ENCODE peak calls at places on chromosomes 16 and 17, in ten cellular contexts. M is A549, C is IMR-90, W is HCT116, Q is gastrocnemius medialis, H is endothelial cell of umbilical vein, T is thyroid gland, Y is uterus, S is esophagus squamous epithelium, R is tibial nerve. N is an unnamed sample.
A peak's percentile ranks its signal among the peaks of the same experiment; 100 is the strongest.

GRCh38 chr16:86914850-86915717 is 336.7 kb downstream of the FOXL1 start:
- DNase-seq in M (no peak), C (peak; percentile 27), W (no peak), Q (no peak), H (peak; percentile 88), T (no peak), Y (no peak), S (no peak), R (no peak), N (no peak)

GRCh38 chr16:56781565-56781964 is 51.6 kb downstream of the NUP93 start:
- DNase-seq in M (no peak), C (no peak), W (no peak), Q (no peak), H (no peak), T (no peak), Y (no peak), S (no peak), R (no peak), N (no peak)

GRCh38 chr17:34423978-34424813 is 61.2 kb upstream of the CCL1 start:
- DNase-seq in M (no peak), C (no peak), W (no peak), Q (no peak), H (no peak), T (no peak), Y (no peak), S (no peak), R (no peak), N (no peak)

GRCh38 chr17:7740481-7741001 is 23.0 kb downstream of the DNAH2 start:
- DNase-seq in M (no peak), C (no peak), W (no peak), Q (no peak), H (no peak), T (no peak), Y (no peak), S (no peak), R (no peak), N (no peak)

GRCh38 chr17:69339937-69340336 is 13.0 kb upstream of the ABCA5 start:
- DNase-seq in M (no peak), C (no peak), W (no peak), Q (peak; percentile 56), H (no peak), T (no peak), Y (no peak), S (no peak), R (no peak), N (no peak)

GRCh38 chr17:40832840-40833239 is 10.4 kb upstream of the KRT10 start:
- DNase-seq in M (no peak), C (no peak), W (no peak), Q (no peak), H (no peak), T (no peak), Y (no peak), S (no peak), R (no peak), N (no peak)

GRCh38 chr17:73043686-73044581 is 48.6 kb downstream of the SLC39A11 start:
- DNase-seq in M (no peak), C (peak; percentile 87), W (no peak), Q (no peak), H (no peak), T (no peak), Y (no peak), S (no peak), R (no peak), N (no peak)

GRCh38 chr17:39963826-39964225 is 1.0 kb downstream of the GSDMA start:
- DNase-seq in M (no peak), C (no peak), W (no peak), Q (no peak), H (no peak), T (no peak), Y (no peak), S (no peak), R (no peak), N (no peak)

GRCh38 chr17:45936610-45937009 is 42.3 kb downstream of the MAPT start:
- DNase-seq in M (no peak), C (no peak), W (no peak), Q (peak; percentile 46), H (no peak), T (no peak), Y (no peak), S (no peak), R (no peak), N (no peak)

GRCh38 chr16:14013571-14014283 is 57.4 kb upstream of the MRTFB start:
- DNase-seq in M (peak; percentile 72), C (peak; percentile 93), W (no peak), Q (peak; percentile 38), H (peak; percentile 17), T (peak; percentile 66), Y (peak; percentile 49), S (no peak), R (peak; percentile 70), N (no peak)

GRCh38 chr16:70589998-70590471 is 56.3 kb upstream of the IL34 start:
- DNase-seq in M (peak; percentile 57), C (peak; percentile 85), W (no peak), Q (no peak), H (peak; percentile 19), T (no peak), Y (peak; percentile 64), S (no peak), R (peak; percentile 22), N (peak; percentile 46)

GRCh38 chr17:18319604-18320256 is 4.6 kb downstream of the SMCR8 start:
- DNase-seq in M (peak; percentile 37), C (peak; percentile 68), W (no peak), Q (no peak), H (peak; percentile 37), T (no peak), Y (no peak), S (no peak), R (no peak), N (no peak)
- H3K4me3 ChIP-seq in M (no peak overlapping the region), C (no peak overlapping the region), W (no peak overlapping the region), Q (no peak overlapping the region), H (no peak overlapping the region), T (no peak overlapping the region), Y (no peak overlapping the region), S (no peak overlapping the region), R (no peak overlapping the region), N (no peak overlapping the region)

GRCh38 chr17:17849147-17849820 is 12.5 kb upstream of the SREBF1 start:
- DNase-seq in M (no peak), C (no peak), W (no peak), Q (peak; percentile 74), H (no peak), T (peak; percentile 70), Y (peak; percentile 54), S (no peak), R (peak; percentile 54), N (peak; percentile 54)
- TF ChIP-seq POLR2A in M (no peak), C (no peak), W (no peak), Q (no peak), H (no peak), T (no peak), Y (no peak), S (no peak), R (peak; percentile 32), N (no peak)

GRCh38 chr17:71735893-71736292 is 384.9 kb upstream of the SOX9 start:
- DNase-seq in M (no peak), C (no peak), W (no peak), Q (no peak), H (no peak), T (no peak), Y (no peak), S (no peak), R (no peak), N (no peak)
- H3K27ac ChIP-seq in M (no peak overlapping the region), C (no peak overlapping the region), W (no peak overlapping the region), Q (no peak overlapping the region), H (no peak overlapping the region), T (no peak overlapping the region), Y (no peak overlapping the region), S (no peak overlapping the region), R (no peak overlapping the region), N (no peak overlapping the region)

GRCh38 chr17:58669853-58670252 is 22.0 kb downstream of the TEX14 start:
- DNase-seq in M (no peak), C (no peak), W (no peak), Q (no peak), H (no peak), T (no peak), Y (no peak), S (no peak), R (no peak), N (no peak)

GRCh38 chr17:58665946-58666857 is 25.6 kb downstream of the TEX14 start:
- DNase-seq in M (no peak), C (no peak), W (peak; percentile 69), Q (no peak), H (peak; percentile 5), T (no peak), Y (no peak), S (no peak), R (no peak), N (no peak)

GRCh38 chr17:58668598-58668935 is 23.3 kb downstream of the TEX14 start:
- DNase-seq in M (no peak), C (no peak), W (no peak), Q (no peak), H (no peak), T (no peak), Y (no peak), S (no peak), R (no peak), N (no peak)

GRCh38 chr17:58667934-58668597 is 23.8 kb downstream of the TEX14 start:
- DNase-seq in M (no peak), C (peak; percentile 49), W (no peak), Q (no peak), H (no peak), T (no peak), Y (no peak), S (no peak), R (no peak), N (no peak)

DNA sequence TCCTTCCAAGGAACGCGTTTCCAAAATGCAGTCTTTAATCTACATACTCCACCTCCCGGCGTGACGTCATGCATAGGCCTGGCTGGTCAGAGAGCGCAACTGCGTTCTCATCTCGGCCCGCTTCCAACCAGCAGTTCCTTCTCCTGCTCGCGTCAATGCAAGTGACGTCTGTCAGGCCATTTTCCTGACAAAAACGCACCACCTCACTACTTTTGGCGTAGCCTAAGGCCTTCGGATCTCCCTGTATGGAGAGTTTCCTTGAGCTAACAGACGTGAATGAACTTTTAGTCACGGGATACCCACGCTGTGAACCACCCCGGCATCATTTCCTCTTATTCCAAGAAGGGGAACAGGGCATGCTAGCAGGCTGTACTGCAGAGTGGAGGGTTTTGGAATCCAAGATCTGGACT is 25.0 kb downstream of the TEX14 start:
- DNase-seq in M (peak; percentile 72), C (peak; percentile 79), W (peak; percentile 81), Q (peak; percentile 43), H (peak; percentile 76), T (peak; percentile 32), Y (peak; percentile 48), S (peak; percentile 20), R (peak; percentile 63), N (peak; percentile 88)
- H3K4me3 ChIP-seq in M (peak overlapping the region; percentile 46), C (peak overlapping the region; percentile 21), W (peak overlapping the region; percentile 26), Q (no peak overlapping the region), H (peak overlapping the region; percentile 12), T (no peak overlapping the region), Y (peak overlapping the region; percentile 14), S (peak overlapping the region; percentile 4), R (no peak overlapping the region), N (no peak overlapping the region)

GRCh38 chr17:70408768-70409167 is 239.4 kb downstream of the KCNJ2 start:
- DNase-seq in M (no peak), C (no peak), W (no peak), Q (no peak), H (no peak), T (no peak), Y (no peak), S (no peak), R (no peak), N (no peak)

GRCh38 chr17:70414275-70414674 is 244.9 kb downstream of the KCNJ2 start:
- DNase-seq in M (no peak), C (no peak), W (no peak), Q (no peak), H (no peak), T (no peak), Y (no peak), S (no peak), R (no peak), N (no peak)
- TF ChIP-seq POLR2A in M (no peak), C (no peak), W (no peak), Q (no peak), H (no peak), T (no peak), Y (no peak), S (no peak), R (no peak), N (no peak)